ENCODE peak calls at places on chromosomes 2 and 18, in ten cellular contexts. U, G, K, S, D, W, P, R, L and I are unnamed samples.

GRCh38 chr2:63676135-63676534 is 87.4 kb downstream of the MDH1 start:
- DNase-seq in U (no peak), G (no peak), K (no peak), S (no peak), D (no peak), W (no peak), P (no peak), R (no peak), L (no peak), I (no peak)

GRCh38 chr2:57160976-57161375 is 885.6 kb upstream of the VRK2 start:
- DNase-seq in U (no peak), G (peak), K (no peak), S (no peak), D (no peak), W (no peak), P (no peak), R (no peak), L (peak), I (no peak)

GRCh38 chr18:26082475-26082874 is 7.9 kb downstream of the SS18 start:
- DNase-seq in U (no peak), G (peak), K (no peak), S (no peak), D (no peak), W (no peak), P (no peak), R (no peak), L (peak), I (no peak)

GRCh38 chr2:122300758-122301157 is 545.3 kb downstream of the TSN start:
- DNase-seq in U (no peak), G (peak), K (no peak), S (no peak), D (no peak), W (no peak), P (peak), R (no peak), L (no peak), I (no peak)

GRCh38 chr2:107808986-107809385 is 17.7 kb upstream of the RGPD4 start:
- DNase-seq in U (no peak), G (no peak), K (peak), S (no peak), D (no peak), W (no peak), P (peak), R (no peak), L (no peak), I (no peak)

GRCh38 chr2:177897278-177897677 is 175.3 kb downstream of the PDE11A start:
- DNase-seq in U (no peak), G (no peak), K (no peak), S (no peak), D (no peak), W (no peak), P (no peak), R (no peak), L (no peak), I (no peak)

GRCh38 chr2:57570961-57571360 is 475.6 kb upstream of the VRK2 start:
- DNase-seq in U (no peak), G (no peak), K (no peak), S (no peak), D (no peak), W (no peak), P (no peak), R (no peak), L (no peak), I (no peak)

GRCh38 chr2:233354971-233355574 is 779 bp downstream of the DGKD start:
- DNase-seq in U (no peak), G (peak), K (no peak), S (peak), D (no peak), W (peak), P (no peak), R (no peak), L (peak), I (no peak)

GRCh38 chr2:17940105-17940630 is 61.7 kb downstream of the KCNS3 start:
- DNase-seq in U (no peak), G (no peak), K (no peak), S (no peak), D (no peak), W (no peak), P (no peak), R (no peak), L (no peak), I (no peak)

GRCh38 chr18:22055466-22055865 is 113.9 kb upstream of the GATA6 start:
- DNase-seq in U (no peak), G (no peak), K (no peak), S (no peak), D (no peak), W (no peak), P (no peak), R (no peak), L (no peak), I (no peak)

GRCh38 chr2:85560812-85561279 is 447 bp downstream of the GGCX start:
- DNase-seq in U (no peak), G (no peak), K (no peak), S (no peak), D (no peak), W (no peak), P (no peak), R (no peak), L (peak), I (no peak)

GRCh38 chr2:193810533-193810932 is 1615.8 kb upstream of the TMEFF2 start:
- DNase-seq in U (no peak), G (no peak), K (no peak), S (no peak), D (no peak), W (no peak), P (no peak), R (no peak), L (no peak), I (no peak)

GRCh38 chr2:121008978-121009377 is 273.3 kb downstream of the GLI2 start:
- DNase-seq in U (peak), G (peak), K (no peak), S (no peak), D (no peak), W (no peak), P (peak), R (no peak), L (no peak), I (no peak)

GRCh38 chr2:45264227-45265225 is 255.3 kb upstream of the SIX2 start:
- DNase-seq in U (no peak), G (peak), K (no peak), S (peak), D (no peak), W (no peak), P (no peak), R (no peak), L (peak), I (no peak)

GRCh38 chr2:88190808-88191721 is 20.9 kb downstream of the THNSL2 start:
- DNase-seq in U (peak), G (peak), K (no peak), S (no peak), D (no peak), W (peak), P (peak), R (no peak), L (peak), I (no peak)

GRCh38 chr2:158620656-158621055 is 163.9 kb downstream of the PKP4 start:
- DNase-seq in U (no peak), G (no peak), K (no peak), S (no peak), D (no peak), W (no peak), P (no peak), R (no peak), L (no peak), I (no peak)

GRCh38 chr18:58526425-58527115 is 102.3 kb downstream of the ALPK2 start:
- DNase-seq in U (no peak), G (no peak), K (no peak), S (no peak), D (no peak), W (no peak), P (peak), R (no peak), L (no peak), I (no peak)

GRCh38 chr2:4445821-4446220 is 742.4 kb downstream of the DCDC2C start:
- DNase-seq in U (no peak), G (no peak), K (no peak), S (no peak), D (no peak), W (no peak), P (no peak), R (no peak), L (no peak), I (no peak)

GRCh38 chr18:22465859-22466602 is 48.3 kb upstream of the CTAGE1 start:
- DNase-seq in U (no peak), G (peak), K (peak), S (no peak), D (peak), W (no peak), P (peak), R (peak), L (peak), I (no peak)

GRCh38 chr18:58671941-58672565 is 788 bp downstream of the MALT1 start:
- DNase-seq in U (no peak), G (peak), K (no peak), S (peak), D (no peak), W (no peak), P (peak), R (no peak), L (peak), I (peak)

GRCh38 chr18:27996792-27997191 is 180.1 kb downstream of the CDH2 start:
- DNase-seq in U (no peak), G (peak), K (no peak), S (no peak), D (no peak), W (no peak), P (no peak), R (no peak), L (peak), I (no peak)

GRCh38 chr2:99974275-99974674 is 168.1 kb downstream of the AFF3 start:
- DNase-seq in U (no peak), G (peak), K (no peak), S (no peak), D (no peak), W (peak), P (no peak), R (no peak), L (no peak), I (no peak)

GRCh38 chr2:127651987-127652550 is 6.1 kb downstream of the GPR17 start:
- DNase-seq in U (no peak), G (no peak), K (peak), S (no peak), D (no peak), W (peak), P (no peak), R (no peak), L (peak), I (no peak)

GRCh38 chr2:190571666-190572065 is 37.1 kb upstream of the NEMP2 start:
- DNase-seq in U (no peak), G (no peak), K (no peak), S (no peak), D (no peak), W (peak), P (no peak), R (no peak), L (no peak), I (no peak)

GRCh38 chr2:165513479-165513878 is 44.0 kb downstream of the CSRNP3 start:
- DNase-seq in U (no peak), G (no peak), K (no peak), S (no peak), D (no peak), W (no peak), P (no peak), R (no peak), L (no peak), I (no peak)

GRCh38 chr2:235539773-235540172 is 45.9 kb downstream of the AGAP1 start:
- DNase-seq in U (no peak), G (no peak), K (no peak), S (no peak), D (no peak), W (no peak), P (no peak), R (no peak), L (no peak), I (no peak)

GRCh38 chr18:77131652-77132368 is 773 bp downstream of the MBP start:
- DNase-seq in U (peak), G (peak), K (peak), S (peak), D (no peak), W (peak), P (peak), R (no peak), L (peak), I (no peak)

DNA sequence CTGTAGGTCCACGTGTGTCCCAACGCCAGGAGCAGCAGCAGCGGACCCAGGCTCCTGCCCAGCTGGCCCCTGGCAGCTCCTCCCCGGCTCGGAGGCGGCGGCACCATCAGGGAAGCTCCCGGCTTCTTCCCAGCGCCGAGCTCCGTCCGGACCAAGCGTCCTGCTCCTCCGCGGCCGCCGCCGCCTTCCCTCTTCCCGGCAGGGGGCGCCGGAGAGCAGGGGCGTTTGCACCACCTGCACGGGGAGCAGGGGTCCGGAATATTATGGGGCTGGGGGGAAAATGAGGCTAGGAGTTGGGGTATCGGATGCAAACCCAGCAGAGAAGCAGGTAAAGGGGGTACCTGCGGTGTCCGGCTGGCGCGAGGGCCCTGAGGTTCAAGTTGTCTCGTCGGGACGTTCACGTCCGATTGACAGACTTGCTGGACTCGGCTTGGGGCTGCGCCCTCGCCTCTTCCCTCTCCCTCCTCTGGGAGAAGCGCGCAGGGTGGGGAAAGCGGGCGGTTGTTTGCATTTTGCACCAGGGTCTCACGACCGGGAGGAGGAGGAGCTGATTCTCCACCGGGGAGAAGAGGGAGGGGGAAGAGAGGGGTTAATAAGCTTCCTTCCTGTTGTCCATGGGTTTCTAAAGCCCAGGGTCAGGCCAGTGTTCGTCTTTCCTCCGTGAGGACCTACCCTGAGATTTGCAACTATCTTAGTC is at the start of gene CCBE1:
- DNase-seq in U (peak), G (peak), K (peak), S (peak), D (no peak), W (peak), P (peak), R (no peak), L (peak), I (peak)
- TF ChIP-seq CTCF in U (peak), G (peak), K (peak), S (no peak), D (peak), W (peak), P (peak), R (peak), L (peak), I (no peak)

GRCh38 chr2:102460467-102460866 is 12.6 kb upstream of the SLC9A4 start:
- DNase-seq in U (no peak), G (peak), K (no peak), S (no peak), D (no peak), W (no peak), P (no peak), R (no peak), L (no peak), I (no peak)
- TF ChIP-seq CTCF in U (no peak), G (no peak), K (no peak), S (no peak), D (no peak), W (no peak), P (no peak), R (no peak), L (no peak), I (no peak)

GRCh38 chr2:29054430-29054829 is 19.9 kb downstream of the PCARE start:
- DNase-seq in U (no peak), G (no peak), K (no peak), S (no peak), D (no peak), W (no peak), P (no peak), R (no peak), L (no peak), I (no peak)

GRCh38 chr2:29053223-29053622 is 21.1 kb downstream of the PCARE start:
- DNase-seq in U (no peak), G (peak), K (no peak), S (no peak), D (no peak), W (peak), P (no peak), R (no peak), L (no peak), I (no peak)

GRCh38 chr2:29055586-29055985 is 18.7 kb downstream of the PCARE start:
- DNase-seq in U (no peak), G (no peak), K (no peak), S (no peak), D (no peak), W (no peak), P (no peak), R (no peak), L (no peak), I (no peak)

GRCh38 chr2:29052811-29053210 is 21.5 kb downstream of the PCARE start:
- DNase-seq in U (no peak), G (no peak), K (no peak), S (no peak), D (no peak), W (no peak), P (no peak), R (no peak), L (no peak), I (no peak)

GRCh38 chr2:29053680-29054400 is 20.5 kb downstream of the PCARE start:
- DNase-seq in U (no peak), G (peak), K (no peak), S (no peak), D (no peak), W (peak), P (peak), R (no peak), L (peak), I (no peak)
- TF ChIP-seq CTCF in U (no peak), G (no peak), K (no peak), S (no peak), D (no peak), W (no peak), P (peak), R (no peak), L (no peak), I (no peak)

GRCh38 chr2:130342533-130343275 is at the start of gene IMP4:
- DNase-seq in U (peak), G (peak), K (peak), S (peak), D (peak), W (peak), P (peak), R (peak), L (peak), I (peak)
- TF ChIP-seq CTCF in U (no peak), G (peak), K (peak), S (no peak), D (peak), W (peak), P (no peak), R (peak), L (peak), I (no peak)

DNA sequence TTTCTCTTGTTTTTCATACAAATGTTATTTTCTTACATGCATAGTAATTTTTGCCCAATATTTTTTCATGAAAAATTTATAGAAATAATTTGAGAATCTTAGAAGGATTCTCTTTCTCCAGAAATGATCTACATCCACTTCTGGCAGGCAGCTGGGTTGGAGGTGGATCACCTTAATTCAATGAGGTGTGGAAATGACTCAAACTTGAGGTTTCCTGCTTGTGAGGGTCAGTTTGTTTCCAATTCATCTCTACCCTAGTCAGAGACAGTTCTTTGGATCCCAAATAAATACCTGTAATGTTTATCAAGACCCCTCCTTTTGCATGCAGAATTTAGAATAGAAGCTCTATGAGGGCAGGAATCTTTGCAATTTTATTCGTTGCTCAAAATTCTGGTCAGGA is 35.0 kb upstream of the DYNAP start:
- DNase-seq in U (no peak), G (no peak), K (no peak), S (no peak), D (no peak), W (no peak), P (no peak), R (no peak), L (no peak), I (no peak)
- TF ChIP-seq CTCF in U (no peak), G (no peak), K (no peak), S (no peak), D (no peak), W (no peak), P (no peak), R (no peak), L (no peak), I (no peak)